ENCODE peak calls at places on chromosomes 16 and 17, in five cellular contexts. One of them, this sample, is unnamed.

GRCh38 chr17:69634844-69635243 is 220.3 kb downstream of the MAP2K6 start:
- DNase-seq in GM10248: no peak
- DNase-seq in GM12865: no peak
- DNase-seq in neural progenitor cell: no peak
- DNase-seq in heart right ventricle: no peak
- DNase-seq in this sample: no peak

GRCh38 chr16:76461836-76462235 is 184.6 kb downstream of the CNTNAP4 start:
- DNase-seq in heart right ventricle: no peak
- DNase-seq in GM12865: no peak
- DNase-seq in GM10248: no peak
- DNase-seq in neural progenitor cell: no peak
- DNase-seq in this sample: no peak

GRCh38 chr16:16938009-16938408 is 532.8 kb downstream of the XYLT1 start:
- DNase-seq in neural progenitor cell: no peak
- DNase-seq in heart right ventricle: no peak
- DNase-seq in GM10248: no peak
- DNase-seq in GM12865: no peak
- DNase-seq in this sample: no peak

GRCh38 chr17:42315402-42316156 is 27.3 kb downstream of the STAT5A start:
- DNase-seq in heart right ventricle: no peak
- DNase-seq in GM12865: peak
- DNase-seq in neural progenitor cell: no peak
- DNase-seq in GM10248: no peak
- DNase-seq in this sample: peak

GRCh38 chr17:14057591-14057990 is 11.7 kb upstream of the COX10 start:
- DNase-seq in neural progenitor cell: no peak
- DNase-seq in GM10248: no peak
- DNase-seq in GM12865: no peak
- DNase-seq in heart right ventricle: no peak
- DNase-seq in this sample: no peak

GRCh38 chr17:58352843-58353719 is 1.1 kb upstream of the SUPT4H1 start:
- DNase-seq in neural progenitor cell: peak
- DNase-seq in heart right ventricle: peak
- DNase-seq in GM10248: no peak
- DNase-seq in GM12865: peak
- DNase-seq in this sample: peak

GRCh38 chr17:41377546-41377945 is 4.6 kb downstream of the KRT34 start:
- DNase-seq in heart right ventricle: no peak
- DNase-seq in neural progenitor cell: no peak
- DNase-seq in GM10248: no peak
- DNase-seq in GM12865: no peak
- DNase-seq in this sample: no peak

GRCh38 chr17:7392696-7393612 is 1.4 kb downstream of the PLSCR3 start:
- DNase-seq in GM12865: no peak
- DNase-seq in GM10248: no peak
- DNase-seq in neural progenitor cell: peak
- DNase-seq in heart right ventricle: no peak
- DNase-seq in this sample: no peak

GRCh38 chr17:28547623-28548416 is 4.6 kb downstream of the UNC119 start:
- DNase-seq in heart right ventricle: peak
- DNase-seq in GM12865: peak
- DNase-seq in GM10248: peak
- DNase-seq in neural progenitor cell: peak
- DNase-seq in this sample: peak

GRCh38 chr17:37358098-37358829 is 17.5 kb upstream of the C17orf78 start:
- DNase-seq in GM12865: peak
- DNase-seq in GM10248: peak
- DNase-seq in neural progenitor cell: peak
- DNase-seq in heart right ventricle: peak
- DNase-seq in this sample: peak

GRCh38 chr17:76713765-76714164 is 3.0 kb upstream of the MXRA7 start:
- DNase-seq in neural progenitor cell: no peak
- DNase-seq in GM12865: no peak
- DNase-seq in heart right ventricle: no peak
- DNase-seq in GM10248: no peak
- DNase-seq in this sample: no peak

GRCh38 chr16:63312343-63312742 is 1276.1 kb upstream of the CDH8 start:
- DNase-seq in GM12865: no peak
- DNase-seq in neural progenitor cell: no peak
- DNase-seq in GM10248: no peak
- DNase-seq in heart right ventricle: no peak
- DNase-seq in this sample: no peak

GRCh38 chr17:19833914-19834313 is 33.8 kb downstream of the ULK2 start:
- DNase-seq in GM10248: no peak
- DNase-seq in heart right ventricle: no peak
- DNase-seq in neural progenitor cell: no peak
- DNase-seq in GM12865: no peak
- DNase-seq in this sample: no peak

GRCh38 chr16:53992057-53992378 is 288.1 kb downstream of the FTO start:
- DNase-seq in heart right ventricle: no peak
- DNase-seq in GM10248: no peak
- DNase-seq in GM12865: no peak
- DNase-seq in neural progenitor cell: no peak
- DNase-seq in this sample: no peak

GRCh38 chr17:412211-413015 is 59.8 kb upstream of the RPH3AL start:
- DNase-seq in GM10248: peak
- DNase-seq in neural progenitor cell: peak
- DNase-seq in heart right ventricle: peak
- DNase-seq in GM12865: peak
- DNase-seq in this sample: peak

DNA sequence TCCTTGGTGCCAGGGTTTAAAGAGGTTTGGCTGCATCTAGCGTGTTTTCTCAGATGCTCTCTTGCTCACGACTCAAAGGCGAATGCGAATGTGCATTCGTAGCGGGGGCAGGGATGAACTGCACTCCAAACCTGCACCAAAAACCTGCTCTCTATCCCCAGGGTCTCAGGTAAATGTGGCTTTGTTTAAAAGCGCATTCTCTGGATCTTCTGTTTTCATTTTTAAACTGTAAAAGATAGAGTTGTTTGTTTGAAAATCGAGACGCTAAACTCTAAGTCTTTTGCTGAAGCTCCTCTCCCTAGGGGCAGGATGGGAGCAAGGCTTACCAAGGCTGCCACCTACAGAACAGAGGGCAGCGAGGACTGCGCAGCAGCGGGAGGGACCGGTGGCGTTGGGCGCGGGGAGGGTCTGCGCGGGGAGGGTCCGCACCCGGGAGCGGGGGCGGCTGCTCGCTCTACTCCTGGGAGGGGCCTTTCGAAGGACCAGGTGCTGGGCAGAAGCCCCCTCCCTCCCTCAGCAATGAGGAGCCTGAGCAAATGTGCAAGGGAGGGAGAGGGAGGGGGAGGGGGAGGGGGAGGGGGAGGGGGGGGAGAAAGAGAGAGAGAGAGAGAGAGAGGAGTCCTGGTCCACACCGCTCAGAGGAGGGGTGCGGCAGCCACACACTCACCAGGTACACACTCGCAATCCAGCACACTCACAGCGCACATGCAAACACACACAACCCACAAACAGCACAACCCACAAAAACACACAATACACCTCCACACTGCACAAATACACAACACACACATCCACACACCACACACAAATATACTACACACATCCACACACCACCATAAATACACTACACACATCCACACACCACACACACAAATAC is 142.8 kb downstream of the GRIN2A start:
- DNase-seq in heart right ventricle: peak
- DNase-seq in GM12865: peak
- DNase-seq in neural progenitor cell: peak
- DNase-seq in GM10248: peak
- DNase-seq in this sample: no peak
- TF ChIP-seq CTCF in heart right ventricle: peak
- TF ChIP-seq CTCF in GM12865: no peak
- TF ChIP-seq CTCF in neural progenitor cell: peak
- TF ChIP-seq CTCF in GM10248: no peak
- TF ChIP-seq CTCF in this sample: no peak

DNA sequence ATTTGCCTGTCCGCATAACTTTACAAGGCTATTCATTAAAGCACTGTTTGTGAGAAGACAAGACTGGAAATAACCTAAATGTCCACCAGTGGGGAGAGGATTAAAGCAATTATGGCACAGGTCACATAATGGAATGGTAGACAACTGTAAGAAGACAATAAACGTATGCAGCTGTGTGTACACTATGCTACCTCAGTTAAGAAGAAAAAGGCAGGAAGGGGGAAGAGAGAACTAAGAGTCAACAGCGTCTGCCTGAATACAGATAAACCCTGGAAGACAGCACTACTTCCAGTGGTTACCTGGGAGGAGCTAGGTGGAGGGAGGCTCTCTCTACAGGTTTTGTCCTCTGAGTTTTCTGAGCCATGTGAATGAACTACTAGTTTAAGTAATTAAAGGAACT is 15.3 kb downstream of the CREBBP start:
- DNase-seq in GM12865: no peak
- DNase-seq in heart right ventricle: no peak
- DNase-seq in GM10248: no peak
- DNase-seq in neural progenitor cell: no peak
- DNase-seq in this sample: no peak
- TF ChIP-seq CTCF in GM12865: no peak
- TF ChIP-seq CTCF in heart right ventricle: no peak
- TF ChIP-seq CTCF in GM10248: no peak
- TF ChIP-seq CTCF in neural progenitor cell: no peak
- TF ChIP-seq CTCF in this sample: no peak

DNA sequence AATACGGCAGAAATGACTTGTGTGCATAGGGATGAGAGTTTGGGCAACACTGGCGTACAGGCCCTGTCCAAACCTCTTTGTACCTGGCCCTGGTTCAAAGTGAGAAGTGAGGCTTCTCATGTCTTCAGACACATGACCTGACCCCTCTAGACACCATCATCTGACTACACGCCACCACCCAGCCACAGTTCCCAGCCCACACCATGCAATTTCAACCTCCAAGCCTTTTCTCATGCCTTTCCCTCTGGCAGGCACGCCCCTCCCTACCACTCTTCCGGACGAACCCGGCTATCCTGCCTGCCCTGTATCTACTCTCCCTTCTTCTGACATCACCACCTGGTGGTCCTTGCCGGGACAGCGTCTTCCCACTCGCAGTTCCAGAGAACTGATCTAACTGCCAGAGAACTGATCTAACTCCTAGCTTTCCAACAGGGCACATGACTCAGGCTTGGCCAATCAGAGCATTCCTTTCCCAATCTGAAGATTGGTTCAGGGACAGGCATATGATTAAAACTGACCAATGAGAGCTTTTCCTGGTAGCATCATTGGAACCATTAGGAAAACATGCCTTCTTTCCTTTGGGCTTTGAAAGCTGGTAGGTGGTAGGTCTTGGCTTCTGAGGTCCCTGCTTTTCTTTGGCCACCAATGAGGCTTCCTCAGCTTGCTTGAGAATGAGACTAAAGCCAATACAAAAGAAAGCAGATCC is 27.0 kb upstream of the IL21R start:
- DNase-seq in neural progenitor cell: peak
- DNase-seq in GM10248: peak
- DNase-seq in heart right ventricle: peak
- DNase-seq in GM12865: peak
- DNase-seq in this sample: peak
- TF ChIP-seq CTCF in neural progenitor cell: peak
- TF ChIP-seq CTCF in GM10248: peak
- TF ChIP-seq CTCF in heart right ventricle: peak
- TF ChIP-seq CTCF in GM12865: peak
- TF ChIP-seq CTCF in this sample: peak

GRCh38 chr16:68995011-68995504 is 110.4 kb upstream of the HAS3 start:
- DNase-seq in neural progenitor cell: peak
- DNase-seq in GM12865: peak
- DNase-seq in heart right ventricle: no peak
- DNase-seq in GM10248: no peak
- DNase-seq in this sample: no peak
- TF ChIP-seq CTCF in neural progenitor cell: peak
- TF ChIP-seq CTCF in GM12865: no peak
- TF ChIP-seq CTCF in heart right ventricle: no peak
- TF ChIP-seq CTCF in GM10248: no peak
- TF ChIP-seq CTCF in this sample: no peak